ENCODE peak calls at places on chromosomes 5 and 9, in five cellular contexts. One of them, this sample, is unnamed. For H3K36me3, the result is how much of the 10 kb centered on the place peaks cover.

GRCh38 chr9:129449066-129449465 is 171.8 kb downstream of the C9orf50 start:
- DNase-seq in adrenal gland: no peak
- DNase-seq in breast epithelium: no peak
- DNase-seq in astrocyte: no peak
- DNase-seq in uterus: no peak
- DNase-seq in this sample: no peak

GRCh38 chr5:95921501-95921900 is 40.1 kb downstream of the ELL2 start:
- DNase-seq in adrenal gland: no peak
- DNase-seq in breast epithelium: no peak
- DNase-seq in astrocyte: no peak
- DNase-seq in uterus: no peak
- DNase-seq in this sample: peak

GRCh38 chr5:39100851-39101396 is 26.7 kb upstream of the RICTOR start:
- DNase-seq in adrenal gland: no peak
- DNase-seq in breast epithelium: peak
- DNase-seq in astrocyte: peak
- DNase-seq in uterus: no peak
- DNase-seq in this sample: peak

GRCh38 chr9:108134501-108135128 is 645.0 kb upstream of the KLF4 start:
- DNase-seq in adrenal gland: no peak
- DNase-seq in breast epithelium: no peak
- DNase-seq in astrocyte: no peak
- DNase-seq in uterus: no peak
- DNase-seq in this sample: peak

GRCh38 chr9:103245369-103245768 is 250.2 kb downstream of the CYLC2 start:
- DNase-seq in adrenal gland: no peak
- DNase-seq in breast epithelium: no peak
- DNase-seq in astrocyte: no peak
- DNase-seq in uterus: no peak
- DNase-seq in this sample: peak

GRCh38 chr5:177495243-177496060 is 2.0 kb downstream of the PDLIM7 start:
- DNase-seq in adrenal gland: no peak
- DNase-seq in breast epithelium: no peak
- DNase-seq in astrocyte: peak
- DNase-seq in uterus: peak
- DNase-seq in this sample: peak

GRCh38 chr5:132506094-132506692 is 15.6 kb upstream of the IRF1 start:
- DNase-seq in adrenal gland: peak
- DNase-seq in breast epithelium: no peak
- DNase-seq in astrocyte: peak
- DNase-seq in uterus: no peak
- DNase-seq in this sample: peak

GRCh38 chr9:5621327-5621726 is 7.6 kb upstream of the RIC1 start:
- DNase-seq in adrenal gland: peak
- DNase-seq in breast epithelium: no peak
- DNase-seq in astrocyte: peak
- DNase-seq in uterus: no peak
- DNase-seq in this sample: peak

GRCh38 chr5:30436718-30437117 is 756.8 kb upstream of the CDH6 start:
- DNase-seq in adrenal gland: no peak
- DNase-seq in breast epithelium: no peak
- DNase-seq in astrocyte: no peak
- DNase-seq in uterus: no peak
- DNase-seq in this sample: no peak

GRCh38 chr9:99103505-99103904 is 1.4 kb upstream of the TGFBR1 start:
- DNase-seq in adrenal gland: no peak
- DNase-seq in breast epithelium: no peak
- DNase-seq in astrocyte: no peak
- DNase-seq in uterus: peak
- DNase-seq in this sample: no peak

GRCh38 chr9:126609191-126609590 is 4.5 kb upstream of the LMX1B start:
- DNase-seq in adrenal gland: no peak
- DNase-seq in breast epithelium: no peak
- DNase-seq in astrocyte: no peak
- DNase-seq in uterus: no peak
- DNase-seq in this sample: no peak

GRCh38 chr5:11903614-11904269 is 504 bp downstream of the CTNND2 start:
- DNase-seq in adrenal gland: no peak
- DNase-seq in breast epithelium: no peak
- DNase-seq in astrocyte: peak
- DNase-seq in uterus: no peak
- DNase-seq in this sample: no peak

GRCh38 chr5:159156839-159157238 is 52.5 kb downstream of the RNF145 start:
- DNase-seq in adrenal gland: peak
- DNase-seq in breast epithelium: no peak
- DNase-seq in astrocyte: peak
- DNase-seq in uterus: peak
- DNase-seq in this sample: peak

GRCh38 chr5:126002222-126002897 is 420.8 kb upstream of the GRAMD2B start:
- DNase-seq in adrenal gland: peak
- DNase-seq in breast epithelium: no peak
- DNase-seq in astrocyte: peak
- DNase-seq in uterus: peak
- DNase-seq in this sample: no peak

GRCh38 chr9:112273826-112274225 is 59.6 kb downstream of the PTBP3 start:
- DNase-seq in adrenal gland: no peak
- DNase-seq in breast epithelium: no peak
- DNase-seq in astrocyte: no peak
- DNase-seq in uterus: no peak
- DNase-seq in this sample: no peak

GRCh38 chr9:130933114-130934046 is 5.7 kb downstream of the FIBCD1 start:
- DNase-seq in adrenal gland: peak
- DNase-seq in breast epithelium: no peak
- DNase-seq in astrocyte: peak
- DNase-seq in uterus: no peak
- DNase-seq in this sample: peak

GRCh38 chr9:126673689-126674364 is 60.1 kb downstream of the LMX1B start:
- DNase-seq in adrenal gland: no peak
- DNase-seq in breast epithelium: peak
- DNase-seq in astrocyte: no peak
- DNase-seq in uterus: no peak
- DNase-seq in this sample: no peak

GRCh38 chr9:135590486-135591079 is 29.0 kb downstream of the PAEP start:
- DNase-seq in adrenal gland: no peak
- DNase-seq in breast epithelium: no peak
- DNase-seq in astrocyte: no peak
- DNase-seq in uterus: no peak
- DNase-seq in this sample: no peak

GRCh38 chr9:97440160-97440559 is 28.3 kb downstream of the TDRD7 start:
- DNase-seq in adrenal gland: no peak
- DNase-seq in breast epithelium: no peak
- DNase-seq in astrocyte: no peak
- DNase-seq in uterus: no peak
- DNase-seq in this sample: no peak

GRCh38 chr5:159902444-159903121 is 13.7 kb upstream of the ADRA1B start:
- DNase-seq in adrenal gland: no peak
- DNase-seq in breast epithelium: no peak
- DNase-seq in astrocyte: peak
- DNase-seq in uterus: no peak
- DNase-seq in this sample: peak

GRCh38 chr5:76199321-76200318 is 116.4 kb downstream of the SV2C start:
- DNase-seq in adrenal gland: no peak
- DNase-seq in breast epithelium: no peak
- DNase-seq in astrocyte: no peak
- DNase-seq in uterus: no peak
- DNase-seq in this sample: no peak

GRCh38 chr9:132901859-132902831 is 23.4 kb downstream of the SPACA9 start:
- DNase-seq in adrenal gland: peak
- DNase-seq in breast epithelium: peak
- DNase-seq in astrocyte: peak
- DNase-seq in uterus: peak
- DNase-seq in this sample: peak

GRCh38 chr9:125074976-125075375 is 68.4 kb downstream of the SCAI start:
- DNase-seq in adrenal gland: no peak
- DNase-seq in breast epithelium: no peak
- DNase-seq in astrocyte: peak
- DNase-seq in uterus: no peak
- DNase-seq in this sample: no peak

GRCh38 chr9:114592356-114592755 is 4.8 kb downstream of the ATP6V1G1 start:
- DNase-seq in adrenal gland: peak
- DNase-seq in breast epithelium: no peak
- DNase-seq in astrocyte: no peak
- DNase-seq in uterus: no peak
- DNase-seq in this sample: peak

GRCh38 chr9:90219548-90220118 is 423.0 kb downstream of the DIRAS2 start:
- DNase-seq in adrenal gland: peak
- DNase-seq in breast epithelium: no peak
- DNase-seq in astrocyte: no peak
- DNase-seq in uterus: no peak
- DNase-seq in this sample: no peak

GRCh38 chr5:178434016-178434761 is 156.0 kb downstream of the COL23A1 start:
- DNase-seq in adrenal gland: no peak
- DNase-seq in breast epithelium: no peak
- DNase-seq in astrocyte: no peak
- DNase-seq in uterus: no peak
- DNase-seq in this sample: no peak

GRCh38 chr5:1793966-1794895 is 5.4 kb downstream of the MRPL36 start:
- DNase-seq in adrenal gland: no peak
- DNase-seq in breast epithelium: no peak
- DNase-seq in astrocyte: peak
- DNase-seq in uterus: no peak
- DNase-seq in this sample: peak
- H3K4me3 ChIP-seq in adrenal gland: no peak
- H3K4me3 ChIP-seq in breast epithelium: no peak
- H3K4me3 ChIP-seq in astrocyte: no peak
- H3K4me3 ChIP-seq in uterus: no peak
- H3K4me3 ChIP-seq in this sample: no peak

DNA sequence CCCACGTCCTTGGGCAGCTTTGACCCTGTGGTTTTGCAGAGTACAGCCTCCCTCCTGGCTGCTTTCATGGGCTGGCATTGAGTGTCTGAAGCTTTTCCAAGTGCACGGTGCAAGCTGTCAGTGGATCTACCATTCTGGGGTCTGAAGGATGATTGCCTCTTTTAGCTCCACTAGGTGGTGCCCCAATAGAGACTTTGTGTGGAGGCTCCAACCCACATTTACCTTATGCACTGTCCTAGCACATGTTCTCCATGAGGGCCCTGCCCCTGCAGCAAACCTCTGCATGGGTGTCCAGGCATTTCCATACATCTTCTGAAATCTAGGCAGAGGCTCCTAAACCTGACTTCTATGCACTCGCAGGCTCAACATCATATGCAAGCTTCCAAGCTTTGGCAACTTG is 644.2 kb upstream of the CDH9 start:
- DNase-seq in adrenal gland: peak
- DNase-seq in breast epithelium: no peak
- DNase-seq in astrocyte: no peak
- DNase-seq in uterus: no peak
- DNase-seq in this sample: peak
- TF ChIP-seq CTCF in adrenal gland: no peak
- TF ChIP-seq CTCF in breast epithelium: no peak
- TF ChIP-seq CTCF in astrocyte: no peak
- TF ChIP-seq CTCF in uterus: no peak
- TF ChIP-seq CTCF in this sample: peak

DNA sequence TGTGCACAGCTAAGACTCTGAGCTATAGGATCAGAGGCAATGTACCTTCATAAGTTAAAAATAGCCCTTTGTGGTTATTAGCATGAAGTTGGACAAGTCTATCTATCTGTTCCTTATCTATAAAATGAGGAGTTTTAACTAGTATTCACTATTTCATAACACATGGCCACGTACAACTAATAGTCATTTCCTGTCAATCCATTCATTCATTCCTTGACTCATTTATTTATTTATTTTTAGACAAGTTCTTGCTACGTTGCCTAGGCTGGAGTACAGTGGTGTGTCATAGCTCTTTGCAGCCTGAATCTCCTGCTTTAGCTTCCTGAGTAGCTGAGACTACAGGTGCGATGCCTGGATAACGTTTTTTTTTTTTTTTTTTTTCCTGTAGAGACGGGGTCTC is 92.1 kb downstream of the NR3C1 start:
- DNase-seq in adrenal gland: no peak
- DNase-seq in breast epithelium: no peak
- DNase-seq in astrocyte: peak
- DNase-seq in uterus: no peak
- DNase-seq in this sample: peak
- H3K36me3 ChIP-seq in adrenal gland: under half
- H3K36me3 ChIP-seq in breast epithelium: under half
- H3K36me3 ChIP-seq in astrocyte: under half
- H3K36me3 ChIP-seq in uterus: under half
- H3K36me3 ChIP-seq in this sample: under half

GRCh38 chr5:119275873-119276214 is 80.0 kb upstream of the TNFAIP8 start:
- DNase-seq in adrenal gland: no peak
- DNase-seq in breast epithelium: no peak
- DNase-seq in astrocyte: no peak
- DNase-seq in uterus: no peak
- DNase-seq in this sample: no peak
- H3K4me3 ChIP-seq in adrenal gland: no peak
- H3K4me3 ChIP-seq in breast epithelium: no peak
- H3K4me3 ChIP-seq in astrocyte: no peak
- H3K4me3 ChIP-seq in uterus: no peak
- H3K4me3 ChIP-seq in this sample: no peak

This sample was measured in bronchial epithelial cell.